ENCODE peak calls at places on chromosomes 16 and 17, in nine cellular contexts. One of them, this sample, is unnamed.

GRCh38 chr16:2874032-2874431 is 9.0 kb upstream of the FLYWCH2 start:
- DNase-seq in EL: no peak
- DNase-seq in fibroblast of pulmonary artery: no peak
- DNase-seq in epithelial cell of esophagus: no peak
- DNase-seq in CD4-positive, CD25-positive, alpha-beta regulatory T cell: no peak
- DNase-seq in effector CD4-positive, alpha-beta T cell: no peak
- DNase-seq in iris pigment epithelial cell: no peak
- DNase-seq in adrenal gland: no peak
- DNase-seq in NCI-H226: no peak
- DNase-seq in this sample: no peak

GRCh38 chr16:51049678-51050378 is 101.2 kb downstream of the SALL1 start:
- DNase-seq in EL: no peak
- DNase-seq in fibroblast of pulmonary artery: no peak
- DNase-seq in epithelial cell of esophagus: no peak
- DNase-seq in CD4-positive, CD25-positive, alpha-beta regulatory T cell: no peak
- DNase-seq in effector CD4-positive, alpha-beta T cell: no peak
- DNase-seq in iris pigment epithelial cell: no peak
- DNase-seq in adrenal gland: no peak
- DNase-seq in NCI-H226: no peak
- DNase-seq in this sample: no peak

GRCh38 chr17:45428954-45429337 is 3.7 kb downstream of the ARHGAP27 start:
- DNase-seq in EL: no peak
- DNase-seq in fibroblast of pulmonary artery: no peak
- DNase-seq in epithelial cell of esophagus: no peak
- DNase-seq in CD4-positive, CD25-positive, alpha-beta regulatory T cell: no peak
- DNase-seq in effector CD4-positive, alpha-beta T cell: no peak
- DNase-seq in iris pigment epithelial cell: no peak
- DNase-seq in adrenal gland: no peak
- DNase-seq in NCI-H226: no peak
- DNase-seq in this sample: no peak

GRCh38 chr16:56481468-56482112 is 30.2 kb downstream of the OGFOD1 start:
- DNase-seq in EL: peak
- DNase-seq in fibroblast of pulmonary artery: no peak
- DNase-seq in epithelial cell of esophagus: no peak
- DNase-seq in CD4-positive, CD25-positive, alpha-beta regulatory T cell: no peak
- DNase-seq in effector CD4-positive, alpha-beta T cell: no peak
- DNase-seq in iris pigment epithelial cell: peak
- DNase-seq in adrenal gland: no peak
- DNase-seq in NCI-H226: no peak
- DNase-seq in this sample: peak

GRCh38 chr17:3213587-3213986 is 6.1 kb downstream of the OR1A1 start:
- DNase-seq in EL: peak
- DNase-seq in fibroblast of pulmonary artery: no peak
- DNase-seq in epithelial cell of esophagus: no peak
- DNase-seq in CD4-positive, CD25-positive, alpha-beta regulatory T cell: no peak
- DNase-seq in effector CD4-positive, alpha-beta T cell: no peak
- DNase-seq in iris pigment epithelial cell: no peak
- DNase-seq in adrenal gland: no peak
- DNase-seq in NCI-H226: no peak
- DNase-seq in this sample: no peak

GRCh38 chr16:27426423-27427408 is 24.7 kb downstream of the IL21R start:
- DNase-seq in EL: peak
- DNase-seq in fibroblast of pulmonary artery: peak
- DNase-seq in epithelial cell of esophagus: peak
- DNase-seq in CD4-positive, CD25-positive, alpha-beta regulatory T cell: peak
- DNase-seq in effector CD4-positive, alpha-beta T cell: peak
- DNase-seq in iris pigment epithelial cell: peak
- DNase-seq in adrenal gland: peak
- DNase-seq in NCI-H226: peak
- DNase-seq in this sample: peak

GRCh38 chr17:16942141-16943031 is 29.5 kb downstream of the TNFRSF13B start:
- DNase-seq in EL: no peak
- DNase-seq in fibroblast of pulmonary artery: no peak
- DNase-seq in epithelial cell of esophagus: peak
- DNase-seq in CD4-positive, CD25-positive, alpha-beta regulatory T cell: no peak
- DNase-seq in effector CD4-positive, alpha-beta T cell: no peak
- DNase-seq in iris pigment epithelial cell: no peak
- DNase-seq in adrenal gland: peak
- DNase-seq in NCI-H226: no peak
- DNase-seq in this sample: peak

GRCh38 chr17:71792966-71793365 is 327.9 kb upstream of the SOX9 start:
- DNase-seq in EL: peak
- DNase-seq in fibroblast of pulmonary artery: peak
- DNase-seq in epithelial cell of esophagus: peak
- DNase-seq in CD4-positive, CD25-positive, alpha-beta regulatory T cell: no peak
- DNase-seq in effector CD4-positive, alpha-beta T cell: no peak
- DNase-seq in iris pigment epithelial cell: peak
- DNase-seq in adrenal gland: no peak
- DNase-seq in NCI-H226: no peak
- DNase-seq in this sample: peak

GRCh38 chr17:79217473-79218135 is 143.0 kb downstream of the ENGASE start:
- DNase-seq in EL: no peak
- DNase-seq in fibroblast of pulmonary artery: no peak
- DNase-seq in epithelial cell of esophagus: no peak
- DNase-seq in CD4-positive, CD25-positive, alpha-beta regulatory T cell: no peak
- DNase-seq in effector CD4-positive, alpha-beta T cell: no peak
- DNase-seq in iris pigment epithelial cell: no peak
- DNase-seq in adrenal gland: no peak
- DNase-seq in NCI-H226: no peak
- DNase-seq in this sample: no peak

GRCh38 chr17:83179811-83180210 is 100.4 kb downstream of the METRNL start:
- DNase-seq in EL: no peak
- DNase-seq in fibroblast of pulmonary artery: no peak
- DNase-seq in epithelial cell of esophagus: no peak
- DNase-seq in CD4-positive, CD25-positive, alpha-beta regulatory T cell: no peak
- DNase-seq in effector CD4-positive, alpha-beta T cell: no peak
- DNase-seq in iris pigment epithelial cell: no peak
- DNase-seq in adrenal gland: no peak
- DNase-seq in NCI-H226: no peak
- DNase-seq in this sample: no peak

GRCh38 chr17:74746922-74747321 is 1.5 kb upstream of the NHERF1 start:
- DNase-seq in EL: peak
- DNase-seq in fibroblast of pulmonary artery: no peak
- DNase-seq in epithelial cell of esophagus: no peak
- DNase-seq in CD4-positive, CD25-positive, alpha-beta regulatory T cell: no peak
- DNase-seq in effector CD4-positive, alpha-beta T cell: no peak
- DNase-seq in iris pigment epithelial cell: peak
- DNase-seq in adrenal gland: peak
- DNase-seq in NCI-H226: peak
- DNase-seq in this sample: no peak

GRCh38 chr16:89449726-89450335 is 40.5 kb downstream of the ANKRD11 start:
- DNase-seq in EL: peak
- DNase-seq in fibroblast of pulmonary artery: peak
- DNase-seq in epithelial cell of esophagus: peak
- DNase-seq in CD4-positive, CD25-positive, alpha-beta regulatory T cell: no peak
- DNase-seq in effector CD4-positive, alpha-beta T cell: no peak
- DNase-seq in iris pigment epithelial cell: peak
- DNase-seq in adrenal gland: no peak
- DNase-seq in NCI-H226: no peak
- DNase-seq in this sample: peak

GRCh38 chr16:74304835-74305176 is 8.2 kb downstream of the PSMD7 start:
- DNase-seq in EL: no peak
- DNase-seq in fibroblast of pulmonary artery: no peak
- DNase-seq in epithelial cell of esophagus: no peak
- DNase-seq in CD4-positive, CD25-positive, alpha-beta regulatory T cell: no peak
- DNase-seq in effector CD4-positive, alpha-beta T cell: no peak
- DNase-seq in iris pigment epithelial cell: no peak
- DNase-seq in adrenal gland: no peak
- DNase-seq in NCI-H226: no peak
- DNase-seq in this sample: no peak

GRCh38 chr16:63289834-63290460 is 1253.7 kb upstream of the CDH8 start:
- DNase-seq in EL: no peak
- DNase-seq in fibroblast of pulmonary artery: peak
- DNase-seq in epithelial cell of esophagus: peak
- DNase-seq in CD4-positive, CD25-positive, alpha-beta regulatory T cell: no peak
- DNase-seq in effector CD4-positive, alpha-beta T cell: no peak
- DNase-seq in iris pigment epithelial cell: peak
- DNase-seq in adrenal gland: peak
- DNase-seq in NCI-H226: peak
- DNase-seq in this sample: peak

GRCh38 chr16:8204769-8205168 is 385.5 kb downstream of the TMEM114 start:
- DNase-seq in EL: no peak
- DNase-seq in fibroblast of pulmonary artery: no peak
- DNase-seq in epithelial cell of esophagus: no peak
- DNase-seq in CD4-positive, CD25-positive, alpha-beta regulatory T cell: no peak
- DNase-seq in effector CD4-positive, alpha-beta T cell: no peak
- DNase-seq in iris pigment epithelial cell: no peak
- DNase-seq in adrenal gland: no peak
- DNase-seq in NCI-H226: no peak
- DNase-seq in this sample: no peak

GRCh38 chr16:48321307-48322036 is 63.7 kb downstream of the SIAH1 start:
- DNase-seq in EL: peak
- DNase-seq in fibroblast of pulmonary artery: peak
- DNase-seq in epithelial cell of esophagus: peak
- DNase-seq in CD4-positive, CD25-positive, alpha-beta regulatory T cell: no peak
- DNase-seq in effector CD4-positive, alpha-beta T cell: no peak
- DNase-seq in iris pigment epithelial cell: peak
- DNase-seq in adrenal gland: no peak
- DNase-seq in NCI-H226: peak
- DNase-seq in this sample: peak

GRCh38 chr17:66491213-66491612 is 188.8 kb downstream of the PRKCA start:
- DNase-seq in EL: peak
- DNase-seq in fibroblast of pulmonary artery: no peak
- DNase-seq in epithelial cell of esophagus: no peak
- DNase-seq in CD4-positive, CD25-positive, alpha-beta regulatory T cell: peak
- DNase-seq in effector CD4-positive, alpha-beta T cell: no peak
- DNase-seq in iris pigment epithelial cell: no peak
- DNase-seq in adrenal gland: no peak
- DNase-seq in NCI-H226: no peak
- DNase-seq in this sample: no peak

GRCh38 chr17:46009681-46010596 is 10.9 kb downstream of the STH start:
- DNase-seq in EL: peak
- DNase-seq in fibroblast of pulmonary artery: no peak
- DNase-seq in epithelial cell of esophagus: peak
- DNase-seq in CD4-positive, CD25-positive, alpha-beta regulatory T cell: no peak
- DNase-seq in effector CD4-positive, alpha-beta T cell: no peak
- DNase-seq in iris pigment epithelial cell: peak
- DNase-seq in adrenal gland: peak
- DNase-seq in NCI-H226: no peak
- DNase-seq in this sample: peak

GRCh38 chr17:75487351-75488070 is 27.8 kb downstream of the CASKIN2 start:
- DNase-seq in EL: no peak
- DNase-seq in fibroblast of pulmonary artery: peak
- DNase-seq in epithelial cell of esophagus: no peak
- DNase-seq in CD4-positive, CD25-positive, alpha-beta regulatory T cell: peak
- DNase-seq in effector CD4-positive, alpha-beta T cell: no peak
- DNase-seq in iris pigment epithelial cell: peak
- DNase-seq in adrenal gland: no peak
- DNase-seq in NCI-H226: no peak
- DNase-seq in this sample: no peak

GRCh38 chr17:19502517-19502916 is 31.1 kb upstream of the SLC47A1 start:
- DNase-seq in EL: no peak
- DNase-seq in fibroblast of pulmonary artery: no peak
- DNase-seq in epithelial cell of esophagus: peak
- DNase-seq in CD4-positive, CD25-positive, alpha-beta regulatory T cell: peak
- DNase-seq in effector CD4-positive, alpha-beta T cell: no peak
- DNase-seq in iris pigment epithelial cell: no peak
- DNase-seq in adrenal gland: no peak
- DNase-seq in NCI-H226: no peak
- DNase-seq in this sample: no peak

GRCh38 chr16:80014241-80014939 is 413.9 kb upstream of the MAF start:
- DNase-seq in EL: peak
- DNase-seq in fibroblast of pulmonary artery: no peak
- DNase-seq in epithelial cell of esophagus: peak
- DNase-seq in CD4-positive, CD25-positive, alpha-beta regulatory T cell: no peak
- DNase-seq in effector CD4-positive, alpha-beta T cell: no peak
- DNase-seq in iris pigment epithelial cell: peak
- DNase-seq in adrenal gland: no peak
- DNase-seq in NCI-H226: no peak
- DNase-seq in this sample: peak

GRCh38 chr17:58755577-58756245 is at the start of gene PPM1E:
- DNase-seq in EL: peak
- DNase-seq in fibroblast of pulmonary artery: peak
- DNase-seq in epithelial cell of esophagus: peak
- DNase-seq in CD4-positive, CD25-positive, alpha-beta regulatory T cell: peak
- DNase-seq in effector CD4-positive, alpha-beta T cell: no peak
- DNase-seq in iris pigment epithelial cell: peak
- DNase-seq in adrenal gland: peak
- DNase-seq in NCI-H226: peak
- DNase-seq in this sample: peak

GRCh38 chr16:71767060-71767900 is 41.4 kb downstream of the AP1G1 start:
- DNase-seq in EL: no peak
- DNase-seq in fibroblast of pulmonary artery: no peak
- DNase-seq in epithelial cell of esophagus: no peak
- DNase-seq in CD4-positive, CD25-positive, alpha-beta regulatory T cell: peak
- DNase-seq in effector CD4-positive, alpha-beta T cell: no peak
- DNase-seq in iris pigment epithelial cell: no peak
- DNase-seq in adrenal gland: no peak
- DNase-seq in NCI-H226: no peak
- DNase-seq in this sample: peak

GRCh38 chr16:51326131-51326856 is 175.2 kb upstream of the SALL1 start:
- DNase-seq in EL: peak
- DNase-seq in fibroblast of pulmonary artery: peak
- DNase-seq in epithelial cell of esophagus: peak
- DNase-seq in CD4-positive, CD25-positive, alpha-beta regulatory T cell: no peak
- DNase-seq in effector CD4-positive, alpha-beta T cell: no peak
- DNase-seq in iris pigment epithelial cell: peak
- DNase-seq in adrenal gland: no peak
- DNase-seq in NCI-H226: no peak
- DNase-seq in this sample: peak

GRCh38 chr16:78809535-78809934 is 710.1 kb downstream of the WWOX start:
- DNase-seq in EL: no peak
- DNase-seq in fibroblast of pulmonary artery: no peak
- DNase-seq in epithelial cell of esophagus: no peak
- DNase-seq in CD4-positive, CD25-positive, alpha-beta regulatory T cell: no peak
- DNase-seq in effector CD4-positive, alpha-beta T cell: no peak
- DNase-seq in iris pigment epithelial cell: no peak
- DNase-seq in adrenal gland: no peak
- DNase-seq in NCI-H226: no peak
- DNase-seq in this sample: no peak

GRCh38 chr17:61366715-61367413 is 32.8 kb upstream of the TBX2 start:
- DNase-seq in EL: no peak
- DNase-seq in fibroblast of pulmonary artery: no peak
- DNase-seq in epithelial cell of esophagus: no peak
- DNase-seq in CD4-positive, CD25-positive, alpha-beta regulatory T cell: no peak
- DNase-seq in effector CD4-positive, alpha-beta T cell: no peak
- DNase-seq in iris pigment epithelial cell: no peak
- DNase-seq in adrenal gland: no peak
- DNase-seq in NCI-H226: no peak
- DNase-seq in this sample: no peak

GRCh38 chr17:33983824-33984574 is 271.1 kb upstream of the CCL2 start:
- DNase-seq in EL: no peak
- DNase-seq in fibroblast of pulmonary artery: no peak
- DNase-seq in epithelial cell of esophagus: no peak
- DNase-seq in CD4-positive, CD25-positive, alpha-beta regulatory T cell: no peak
- DNase-seq in effector CD4-positive, alpha-beta T cell: no peak
- DNase-seq in iris pigment epithelial cell: no peak
- DNase-seq in adrenal gland: no peak
- DNase-seq in NCI-H226: no peak
- DNase-seq in this sample: no peak

GRCh38 chr16:29913514-29913913 is 12.5 kb downstream of the KCTD13 start:
- DNase-seq in EL: no peak
- DNase-seq in fibroblast of pulmonary artery: no peak
- DNase-seq in epithelial cell of esophagus: no peak
- DNase-seq in CD4-positive, CD25-positive, alpha-beta regulatory T cell: no peak
- DNase-seq in effector CD4-positive, alpha-beta T cell: no peak
- DNase-seq in iris pigment epithelial cell: no peak
- DNase-seq in adrenal gland: no peak
- DNase-seq in NCI-H226: no peak
- DNase-seq in this sample: no peak

GRCh38 chr16:73268311-73268997 is 220.5 kb upstream of the ZFHX3 start:
- DNase-seq in EL: peak
- DNase-seq in fibroblast of pulmonary artery: peak
- DNase-seq in epithelial cell of esophagus: peak
- DNase-seq in CD4-positive, CD25-positive, alpha-beta regulatory T cell: no peak
- DNase-seq in effector CD4-positive, alpha-beta T cell: no peak
- DNase-seq in iris pigment epithelial cell: no peak
- DNase-seq in adrenal gland: no peak
- DNase-seq in NCI-H226: no peak
- DNase-seq in this sample: no peak

GRCh38 chr16:67594956-67595355 is 32.6 kb downstream of the CTCF start:
- DNase-seq in EL: peak
- DNase-seq in fibroblast of pulmonary artery: peak
- DNase-seq in epithelial cell of esophagus: peak
- DNase-seq in CD4-positive, CD25-positive, alpha-beta regulatory T cell: peak
- DNase-seq in effector CD4-positive, alpha-beta T cell: no peak
- DNase-seq in iris pigment epithelial cell: peak
- DNase-seq in adrenal gland: no peak
- DNase-seq in NCI-H226: peak
- DNase-seq in this sample: peak

GRCh38 chr17:81711814-81712467 is at the start of gene SLC25A10:
- DNase-seq in EL: peak
- DNase-seq in fibroblast of pulmonary artery: peak
- DNase-seq in epithelial cell of esophagus: peak
- DNase-seq in CD4-positive, CD25-positive, alpha-beta regulatory T cell: peak
- DNase-seq in effector CD4-positive, alpha-beta T cell: peak
- DNase-seq in iris pigment epithelial cell: peak
- DNase-seq in adrenal gland: peak
- DNase-seq in NCI-H226: peak
- DNase-seq in this sample: peak

This sample was measured in fibroblast of lung.